ENCODE peak calls at places on chromosomes 11 and 22, in six cellular contexts. B is mesenchymal stem cell, J is H1, D is neuronal stem cell, K is IMR-90, V is trophoblast cell. T is an unnamed sample.

GRCh38 chr22:24833881-24834495 is 28.0 kb downstream of the SGSM1 start:
- DNase-seq in D (no peak), B (no peak), J (no peak), K (no peak), V (no peak), T (no peak)

GRCh38 chr22:29914165-29914564 is 31.2 kb downstream of the MTMR3 start:
- DNase-seq in D (no peak), B (peak), V (peak), J (no peak), K (peak), T (no peak)

GRCh38 chr11:134069996-134070845 is 1.3 kb downstream of the JAM3 start:
- DNase-seq in K (no peak), D (no peak), J (no peak), V (no peak), B (no peak), T (no peak)

GRCh38 chr22:19715286-19715939 is 1.1 kb downstream of the SEPTIN5 start:
- DNase-seq in V (no peak), K (no peak), D (no peak), J (no peak), B (no peak), T (no peak)

GRCh38 chr11:3093281-3094191 is 36.3 kb upstream of the CARS1 start:
- DNase-seq in K (no peak), J (no peak), B (no peak), D (no peak), V (no peak), T (peak)

GRCh38 chr11:108483163-108483562 is 15.0 kb downstream of the POGLUT3 start:
- DNase-seq in J (no peak), B (no peak), D (no peak), K (peak), V (no peak), T (no peak)

GRCh38 chr22:42080287-42080686 is 787 bp downstream of the SMDT1 start:
- DNase-seq in J (no peak), K (peak), B (peak), D (no peak), V (peak), T (no peak)

GRCh38 chr11:69449320-69450063 is 32.0 kb upstream of the LINC01488 start:
- DNase-seq in D (no peak), B (peak), V (peak), K (peak), J (no peak), T (no peak)

GRCh38 chr11:75429902-75430691 is 2.9 kb downstream of the KLHL35 start:
- DNase-seq in B (peak), J (peak), D (no peak), K (peak), V (peak), T (peak)

GRCh38 chr11:86244063-86244521 is 461 bp upstream of the EED start:
- DNase-seq in V (peak), J (no peak), K (peak), D (no peak), B (no peak), T (peak)

GRCh38 chr11:75642402-75643113 is 26.3 kb downstream of the MAP6 start:
- DNase-seq in V (no peak), B (no peak), D (no peak), J (no peak), K (no peak), T (no peak)

GRCh38 chr22:20439928-20440575 is 2.4 kb upstream of the SCARF2 start:
- DNase-seq in J (no peak), K (no peak), V (no peak), D (no peak), B (no peak), T (no peak)

GRCh38 chr11:18492888-18493287 is 33.9 kb downstream of the TSG101 start:
- DNase-seq in J (no peak), V (no peak), B (no peak), D (no peak), K (no peak), T (no peak)

GRCh38 chr22:40739723-40740122 is 60.4 kb downstream of the MCHR1 start:
- DNase-seq in J (no peak), V (no peak), B (no peak), D (no peak), K (no peak), T (no peak)

GRCh38 chr22:42794551-42795510 is 62.2 kb downstream of the ARFGAP3 start:
- DNase-seq in J (no peak), K (no peak), D (no peak), V (no peak), B (peak), T (peak)

GRCh38 chr11:43578346-43579170 is 102.0 kb upstream of the HSD17B12 start:
- DNase-seq in K (peak), D (no peak), J (peak), B (peak), V (peak), T (no peak)

GRCh38 chr11:98566978-98567377 is 453.8 kb upstream of the CNTN5 start:
- DNase-seq in J (no peak), V (no peak), K (no peak), D (no peak), B (no peak), T (no peak)

GRCh38 chr11:98564881-98565280 is 455.9 kb upstream of the CNTN5 start:
- DNase-seq in V (no peak), K (no peak), D (peak), B (no peak), J (no peak), T (no peak)

GRCh38 chr11:98564233-98564632 is 456.5 kb upstream of the CNTN5 start:
- DNase-seq in B (no peak), K (no peak), V (no peak), J (no peak), D (no peak), T (no peak)

GRCh38 chr11:98568011-98568410 is 452.7 kb upstream of the CNTN5 start:
- DNase-seq in J (no peak), V (no peak), B (no peak), D (no peak), K (no peak), T (no peak)

DNA sequence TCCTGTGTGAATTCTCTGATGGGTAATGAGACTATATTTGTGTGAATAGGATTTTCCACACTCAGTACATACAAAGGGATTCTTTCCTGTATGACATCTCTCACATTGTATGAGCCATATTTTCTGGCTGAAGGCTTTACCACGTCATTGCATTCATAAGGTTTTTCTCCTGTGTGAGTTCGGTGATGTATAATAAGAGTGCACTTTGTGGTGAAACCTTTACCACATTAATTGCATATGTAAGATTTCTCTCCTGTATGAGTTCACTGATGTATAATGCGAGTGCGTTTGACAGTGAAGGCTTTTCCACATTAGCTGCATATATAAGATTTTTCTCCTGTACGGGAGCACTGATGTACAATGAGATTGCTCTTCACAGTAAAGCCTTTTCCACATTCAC is 455.4 kb upstream of the CNTN5 start:
- DNase-seq in V (no peak), J (no peak), D (no peak), B (no peak), K (no peak), T (no peak)
- H3K14ac ChIP-seq in V (no peak), J (no peak), D (no peak), B (no peak), K (no peak), T (no peak)

GRCh38 chr22:27755521-27756211 is 45.9 kb downstream of the MN1 start:
- DNase-seq in K (no peak), B (no peak), D (no peak), V (no peak), J (no peak), T (no peak)

GRCh38 chr22:27756212-27756660 is 45.3 kb downstream of the MN1 start:
- DNase-seq in V (no peak), J (no peak), D (no peak), B (no peak), K (no peak), T (no peak)

GRCh38 chr22:27754247-27754887 is 47.2 kb downstream of the MN1 start:
- DNase-seq in V (no peak), K (no peak), D (no peak), B (no peak), J (no peak), T (no peak)

GRCh38 chr22:27752771-27753170 is 48.8 kb downstream of the MN1 start:
- DNase-seq in K (no peak), J (no peak), V (no peak), B (peak), D (no peak), T (no peak)

GRCh38 chr22:27754888-27755480 is 46.6 kb downstream of the MN1 start:
- DNase-seq in B (no peak), D (no peak), K (no peak), J (no peak), V (no peak), T (no peak)
- H3K14ac ChIP-seq in B (no peak), D (no peak), K (no peak), J (no peak), V (no peak), T (no peak)

GRCh38 chr11:60629399-60629798 is 70.0 kb upstream of the MS4A8 start:
- DNase-seq in K (no peak), J (no peak), V (no peak), B (no peak), D (no peak), T (no peak)

DNA sequence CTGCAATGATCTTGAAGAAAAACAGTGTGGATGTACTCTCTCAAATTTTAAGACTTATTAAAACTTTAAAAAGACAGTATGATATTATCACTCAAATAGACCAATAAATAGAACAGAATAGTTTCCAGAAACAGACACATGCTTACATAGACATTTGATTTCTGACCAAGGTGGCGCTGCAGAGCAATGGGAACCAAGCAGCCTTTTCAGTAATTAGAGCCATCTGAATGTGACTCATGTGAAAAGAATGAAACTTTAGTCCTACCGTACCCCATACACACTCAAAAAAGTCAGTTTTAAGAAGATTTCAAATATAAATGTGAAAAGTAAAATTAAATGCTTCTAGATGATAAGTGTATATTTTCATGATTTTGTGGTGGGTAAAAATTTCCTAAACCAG is 74.2 kb upstream of the MS4A8 start:
- DNase-seq in J (no peak), D (no peak), K (peak), B (peak), V (no peak), T (peak)
- H3K14ac ChIP-seq in J (no peak), D (no peak), K (no peak), B (no peak), V (no peak), T (no peak)

DNA sequence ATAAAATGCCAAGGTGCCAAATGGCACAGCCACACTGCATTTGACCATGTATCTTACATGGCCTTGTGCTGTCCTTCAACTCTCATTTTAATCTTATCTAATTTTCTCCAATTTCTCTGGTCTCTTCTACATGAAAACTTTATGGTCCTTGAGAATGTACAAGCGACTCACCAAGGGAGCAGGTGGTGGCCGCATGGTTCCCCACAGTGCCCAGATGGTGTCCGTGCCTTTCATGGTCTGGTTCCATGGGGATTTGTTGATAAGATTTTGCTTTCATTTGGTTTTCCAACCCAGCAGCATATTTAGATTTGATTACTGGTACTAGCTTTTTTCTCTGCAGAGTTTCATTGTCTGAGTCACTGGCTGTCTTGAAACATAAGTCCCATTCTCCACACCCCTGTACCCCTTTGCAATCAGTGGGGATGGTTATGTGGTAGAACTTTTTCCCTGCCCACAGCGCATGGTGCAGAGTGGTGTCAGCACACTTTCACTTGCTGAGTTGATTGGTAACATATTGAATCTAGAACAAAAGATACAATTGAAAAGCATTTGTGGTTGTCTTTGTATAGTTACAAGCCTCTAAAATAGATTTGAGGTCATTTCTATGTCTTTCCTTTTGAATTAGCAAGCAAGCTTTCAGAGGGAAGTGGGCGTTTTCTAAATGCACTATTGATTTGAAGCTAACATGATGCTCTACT is 24.1 kb downstream of the ZNRF3 start:
- DNase-seq in J (no peak), K (peak), V (no peak), D (no peak), B (no peak), T (no peak)
- H3K14ac ChIP-seq in J (no peak), K (no peak), V (no peak), D (no peak), B (no peak), T (no peak)

GRCh38 chr22:31750365-31751284 is 693 bp upstream of the PRR14L start:
- DNase-seq in J (no peak), V (no peak), B (no peak), K (no peak), D (no peak), T (no peak)
- H3K14ac ChIP-seq in J (no peak), V (peak), B (no peak), K (peak), D (no peak), T (no peak)

GRCh38 chr22:22694106-22694505 is 49.7 kb downstream of the GGTLC2 start:
- DNase-seq in D (no peak), V (no peak), J (no peak), K (no peak), B (no peak), T (no peak)

GRCh38 chr22:22698263-22698750 is 53.9 kb downstream of the GGTLC2 start:
- DNase-seq in B (no peak), V (no peak), D (no peak), K (no peak), J (no peak), T (no peak)

GRCh38 chr22:22700631-22701030 is 56.2 kb downstream of the GGTLC2 start:
- DNase-seq in J (no peak), D (no peak), V (no peak), B (no peak), K (no peak), T (no peak)

GRCh38 chr22:22696104-22696503 is 51.7 kb downstream of the GGTLC2 start:
- DNase-seq in J (no peak), V (no peak), K (no peak), B (no peak), D (no peak), T (no peak)

GRCh38 chr22:22697377-22698120 is 53.1 kb downstream of the GGTLC2 start:
- DNase-seq in J (no peak), D (no peak), K (no peak), B (no peak), V (no peak), T (peak)
- H3K14ac ChIP-seq in J (no peak), D (no peak), K (no peak), B (no peak), V (no peak), T (no peak)

GRCh38 chr11:73159981-73160777 is 18.1 kb upstream of the FCHSD2 start:
- DNase-seq in J (no peak), V (no peak), D (no peak), K (no peak), B (no peak), T (no peak)

GRCh38 chr11:73157141-73158010 is 15.3 kb upstream of the FCHSD2 start:
- DNase-seq in D (no peak), J (no peak), B (peak), K (peak), V (peak), T (no peak)

GRCh38 chr11:73156686-73157085 is 14.6 kb upstream of the FCHSD2 start:
- DNase-seq in V (no peak), D (no peak), K (no peak), J (no peak), B (no peak), T (no peak)

GRCh38 chr11:73159297-73159696 is 17.2 kb upstream of the FCHSD2 start:
- DNase-seq in J (no peak), V (no peak), D (no peak), B (no peak), K (no peak), T (no peak)

GRCh38 chr11:73158356-73159051 is 16.4 kb upstream of the FCHSD2 start:
- DNase-seq in D (no peak), J (no peak), V (peak), B (no peak), K (peak), T (no peak)
- H3K14ac ChIP-seq in D (no peak), J (no peak), V (no peak), B (no peak), K (peak), T (no peak)

DNA sequence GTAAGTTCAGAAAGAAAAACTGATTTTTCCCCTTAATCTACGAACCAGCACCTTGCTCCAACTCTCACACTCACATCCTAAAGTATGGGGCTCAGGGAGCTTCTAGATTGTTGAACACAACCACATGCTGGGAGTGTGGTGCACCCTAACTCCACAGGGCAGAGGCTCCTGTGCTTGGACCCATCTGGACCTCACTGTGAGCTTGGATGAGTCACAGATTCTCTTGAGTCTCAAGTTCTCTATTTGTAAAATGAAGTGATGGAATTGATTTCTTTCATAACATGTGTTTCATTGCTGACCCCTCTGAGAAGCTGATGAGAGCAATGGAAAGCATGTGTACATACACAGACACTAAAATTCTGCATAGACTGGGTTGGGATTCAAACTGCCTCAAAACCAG is 109.7 kb downstream of the PGR start:
- DNase-seq in J (no peak), V (no peak), B (no peak), D (no peak), K (no peak), T (no peak)
- H3K14ac ChIP-seq in J (no peak), V (no peak), B (no peak), D (no peak), K (no peak), T (no peak)

DNA sequence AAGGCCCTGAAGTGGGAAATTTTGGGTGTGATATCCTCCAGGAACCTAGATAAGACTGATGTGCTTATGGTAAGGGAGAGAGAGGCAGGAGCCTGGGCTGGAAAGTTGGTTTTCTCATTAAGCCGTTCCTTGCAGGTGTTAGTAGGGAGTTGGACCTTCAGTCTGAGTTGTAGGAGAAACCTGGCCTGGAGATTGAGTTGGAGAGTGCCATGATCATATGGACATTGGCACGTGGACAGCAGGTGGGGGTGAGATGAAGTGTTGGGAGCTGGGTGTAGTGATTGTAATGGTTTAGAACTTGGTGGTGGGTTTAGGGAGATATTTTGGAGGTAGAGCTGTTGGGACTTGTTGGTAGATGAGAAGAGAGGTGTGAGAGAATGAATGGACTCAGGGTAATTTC is 4.9 kb downstream of the PPP6R2 start:
- DNase-seq in B (no peak), J (no peak), D (no peak), K (no peak), V (no peak), T (no peak)
- H3K14ac ChIP-seq in B (no peak), J (no peak), D (no peak), K (no peak), V (no peak), T (no peak)

GRCh38 chr11:128345316-128345715 is 242.0 kb downstream of the ETS1 start:
- DNase-seq in K (no peak), B (no peak), J (no peak), D (no peak), V (no peak), T (no peak)
- H3K14ac ChIP-seq in K (no peak), B (no peak), J (no peak), D (no peak), V (no peak), T (no peak)